ENCODE peak calls at places on chromosomes 16 and 17, in four cellular contexts. I is IMR-90, H is left lung, G is A549. Y is an unnamed sample.

GRCh38 chr16:81885976-81886586 is 107.0 kb downstream of the PLCG2 start:
- DNase-seq in I (peak; percentile 16), H (no peak), G (peak; percentile 47), Y (no peak)

GRCh38 chr16:79838860-79839259 is 238.3 kb upstream of the MAF start:
- DNase-seq in I (no peak), H (no peak), G (no peak), Y (no peak)

GRCh38 chr16:81632392-81633146 is 146.5 kb upstream of the PLCG2 start:
- DNase-seq in I (peak; percentile 94), H (peak; percentile 75), G (peak; percentile 80), Y (peak; percentile 78)

GRCh38 chr17:4539576-4540223 is 15.5 kb downstream of the MYBBP1A start:
- DNase-seq in I (no peak), H (no peak), G (no peak), Y (no peak)

GRCh38 chr16:17469011-17469741 is 1.6 kb downstream of the XYLT1 start:
- DNase-seq in I (peak; percentile 80), H (no peak), G (no peak), Y (no peak)

GRCh38 chr17:78357687-78358537 is 2.0 kb downstream of the SOCS3 start:
- DNase-seq in I (no peak), H (no peak), G (peak; percentile 37), Y (no peak)

GRCh38 chr16:81797443-81797842 is 18.4 kb downstream of the PLCG2 start:
- DNase-seq in I (no peak), H (peak; percentile 49), G (no peak), Y (no peak)

GRCh38 chr16:89114159-89114981 is 20.7 kb downstream of the ACSF3 start:
- DNase-seq in I (no peak), H (peak; percentile 34), G (no peak), Y (peak; percentile 67)

GRCh38 chr16:68091604-68092261 is 6.6 kb downstream of the NFATC3 start:
- DNase-seq in I (peak; percentile 72), H (no peak), G (peak; percentile 49), Y (no peak)

GRCh38 chr16:82366462-82366861 is 196.4 kb upstream of the MPHOSPH6 start:
- DNase-seq in I (no peak), H (no peak), G (no peak), Y (no peak)

GRCh38 chr16:11218324-11218962 is 37.6 kb downstream of the SOCS1 start:
- DNase-seq in I (peak; percentile 25), H (no peak), G (peak; percentile 38), Y (no peak)

GRCh38 chr17:73643012-73643845 is 1.0 kb downstream of the SDK2 start:
- DNase-seq in I (no peak), H (no peak), G (peak; percentile 64), Y (peak; percentile 29)

GRCh38 chr16:17590711-17591654 is 120.2 kb upstream of the XYLT1 start:
- DNase-seq in I (no peak), H (no peak), G (no peak), Y (no peak)

GRCh38 chr17:74417178-74418045 is 14.5 kb upstream of the GPRC5C start:
- DNase-seq in I (no peak), H (no peak), G (peak; percentile 90), Y (no peak)

GRCh38 chr17:82367724-82368524 is 3.6 kb upstream of the UTS2R start:
- DNase-seq in I (peak; percentile 11), H (no peak), G (peak; percentile 81), Y (no peak)
- H3K4me3 ChIP-seq in I (no peak overlapping the region), H (no peak overlapping the region), G (no peak overlapping the region), Y (no peak overlapping the region)

GRCh38 chr17:869067-869466 is 86.9 kb downstream of the MRM3 start:
- DNase-seq in I (peak; percentile 68), H (no peak), G (no peak), Y (no peak)

GRCh38 chr17:864315-864714 is 82.2 kb downstream of the MRM3 start:
- DNase-seq in I (no peak), H (no peak), G (no peak), Y (no peak)

GRCh38 chr17:863880-864279 is 81.7 kb downstream of the MRM3 start:
- DNase-seq in I (no peak), H (no peak), G (no peak), Y (no peak)

GRCh38 chr17:867896-868489 is 85.8 kb downstream of the MRM3 start:
- DNase-seq in I (peak; percentile 22), H (no peak), G (peak; percentile 27), Y (no peak)

DNA sequence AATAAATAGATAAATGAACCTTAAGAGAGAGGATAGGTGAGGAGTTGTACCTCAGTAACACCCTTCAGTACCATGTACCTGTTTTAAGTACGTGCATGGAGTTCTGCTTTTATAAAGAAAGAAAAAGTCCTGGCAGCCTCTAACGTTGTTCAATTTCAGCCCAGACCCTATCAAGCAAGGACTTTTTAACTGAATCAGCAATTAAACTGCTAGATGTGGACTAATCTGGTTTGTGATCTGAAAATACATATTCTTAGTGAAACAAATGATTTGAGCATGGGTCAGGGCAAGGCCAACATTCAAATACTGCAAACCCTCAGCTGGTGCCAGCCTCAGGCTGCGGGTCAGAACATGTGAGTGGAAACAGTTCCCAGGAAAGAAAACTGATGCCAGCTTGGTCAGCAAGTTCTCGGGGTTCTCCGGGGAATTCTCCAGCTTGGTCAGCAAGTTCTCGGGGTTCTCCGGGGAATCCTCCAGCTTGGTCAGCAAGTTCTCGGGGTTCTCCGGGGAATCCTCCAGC is 84.5 kb downstream of the MRM3 start:
- DNase-seq in I (no peak), H (no peak), G (no peak), Y (no peak)
- H3K4me1 ChIP-seq in I (peaks cover 18% of the 10 kb centered on the region), H (no peaks in the 10 kb centered on the region), G (peaks cover 11% of the 10 kb centered on the region), Y (no peaks in the 10 kb centered on the region)

DNA sequence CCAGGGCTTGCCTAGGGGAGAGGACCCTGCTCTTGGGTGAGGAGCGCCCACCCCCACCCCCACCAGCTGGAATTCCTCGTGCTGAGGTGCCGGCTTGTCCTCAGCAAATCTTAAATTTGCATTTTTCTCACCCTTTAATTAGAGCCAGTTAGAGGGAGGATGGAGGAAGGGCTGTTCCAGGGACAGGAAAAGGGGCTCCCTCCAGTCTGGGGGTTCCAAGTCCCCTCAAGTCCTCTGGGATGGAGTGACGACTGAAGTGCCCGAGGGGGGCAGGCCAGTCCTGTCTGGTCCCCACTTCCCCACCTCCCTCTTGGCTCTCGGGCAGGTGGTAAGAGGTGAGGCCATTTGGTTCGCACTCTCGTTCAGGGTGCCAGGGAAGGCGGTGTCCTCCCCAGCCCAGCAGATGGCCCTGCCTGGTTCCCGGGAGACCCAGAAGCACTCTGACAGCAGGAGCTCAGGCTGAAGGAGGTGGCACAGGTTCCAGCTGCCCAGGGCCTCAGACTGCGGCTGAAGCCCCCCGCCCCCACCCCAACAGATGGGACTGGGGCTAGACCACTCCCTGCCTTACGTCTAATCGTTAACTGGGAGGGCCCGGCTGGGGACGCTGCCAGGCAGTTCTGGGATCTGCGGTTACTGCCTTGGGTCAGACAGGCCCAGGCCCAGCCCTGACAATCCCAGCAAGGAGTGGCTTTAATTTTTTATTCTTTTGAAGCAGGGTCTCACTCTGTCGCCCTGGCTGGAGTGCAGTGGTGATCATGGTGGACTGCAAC is 2.2 kb downstream of the RAB26 start:
- DNase-seq in I (peak; percentile 28), H (no peak), G (peak; percentile 73), Y (no peak)
- TF ChIP-seq CTCF in I (no peak), H (no peak), G (no peak), Y (no peak)

DNA sequence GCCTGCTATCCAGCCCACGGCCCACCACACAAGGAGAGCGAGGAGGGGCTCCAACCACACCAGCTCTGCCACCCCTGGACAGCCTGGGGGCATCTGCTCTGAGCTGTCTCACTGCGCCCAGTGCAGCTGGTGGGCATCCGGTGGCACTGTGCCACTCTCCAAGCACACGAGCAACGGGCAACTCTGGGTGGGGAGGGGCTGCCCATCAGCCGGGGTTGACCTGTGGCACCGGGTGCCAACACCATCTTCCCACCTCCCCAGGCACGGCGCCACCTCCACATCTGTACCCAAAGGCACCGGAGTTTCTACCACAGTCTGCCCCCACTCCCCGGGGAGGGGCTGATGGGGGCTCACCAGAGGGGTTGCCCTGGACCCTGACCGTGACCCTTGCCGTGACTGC is 241.8 kb downstream of the RBFOX3 start:
- DNase-seq in I (no peak), H (no peak), G (no peak), Y (no peak)
- H3K4me3 ChIP-seq in I (no peak overlapping the region), H (no peak overlapping the region), G (no peak overlapping the region), Y (no peak overlapping the region)

GRCh38 chr16:66705790-66706505 is 9.4 kb upstream of the CMTM4 start:
- DNase-seq in I (peak; percentile 44), H (peak; percentile 81), G (no peak), Y (no peak)
- H3K4me1 ChIP-seq in I (peaks cover 4% of the 10 kb centered on the region), H (peaks cover 38% of the 10 kb centered on the region), G (no peaks in the 10 kb centered on the region), Y (no peaks in the 10 kb centered on the region)

DNA sequence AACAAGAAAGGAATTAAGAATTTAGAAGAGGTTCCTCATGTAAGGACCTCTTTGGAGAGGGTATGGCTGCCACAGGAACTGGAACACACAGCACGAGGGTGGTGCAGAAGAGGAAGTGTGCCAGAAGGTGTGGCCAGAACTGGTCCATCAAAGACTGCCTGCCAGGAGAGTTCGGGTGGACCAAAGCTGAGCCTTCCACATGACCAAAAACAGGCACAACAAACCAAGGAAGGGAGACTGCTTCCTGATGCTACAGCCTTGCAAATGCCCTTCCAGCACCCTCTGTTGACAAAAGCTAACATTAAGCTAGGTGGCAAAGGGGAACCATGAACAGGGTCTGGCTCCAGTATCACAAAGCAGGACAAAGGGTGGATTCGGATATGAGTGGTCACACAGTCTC is 125.8 kb upstream of the TMEM97 start:
- DNase-seq in I (no peak), H (peak; percentile 75), G (no peak), Y (no peak)
- TF ChIP-seq CTCF in I (no peak), H (no peak), G (no peak), Y (no peak)

DNA sequence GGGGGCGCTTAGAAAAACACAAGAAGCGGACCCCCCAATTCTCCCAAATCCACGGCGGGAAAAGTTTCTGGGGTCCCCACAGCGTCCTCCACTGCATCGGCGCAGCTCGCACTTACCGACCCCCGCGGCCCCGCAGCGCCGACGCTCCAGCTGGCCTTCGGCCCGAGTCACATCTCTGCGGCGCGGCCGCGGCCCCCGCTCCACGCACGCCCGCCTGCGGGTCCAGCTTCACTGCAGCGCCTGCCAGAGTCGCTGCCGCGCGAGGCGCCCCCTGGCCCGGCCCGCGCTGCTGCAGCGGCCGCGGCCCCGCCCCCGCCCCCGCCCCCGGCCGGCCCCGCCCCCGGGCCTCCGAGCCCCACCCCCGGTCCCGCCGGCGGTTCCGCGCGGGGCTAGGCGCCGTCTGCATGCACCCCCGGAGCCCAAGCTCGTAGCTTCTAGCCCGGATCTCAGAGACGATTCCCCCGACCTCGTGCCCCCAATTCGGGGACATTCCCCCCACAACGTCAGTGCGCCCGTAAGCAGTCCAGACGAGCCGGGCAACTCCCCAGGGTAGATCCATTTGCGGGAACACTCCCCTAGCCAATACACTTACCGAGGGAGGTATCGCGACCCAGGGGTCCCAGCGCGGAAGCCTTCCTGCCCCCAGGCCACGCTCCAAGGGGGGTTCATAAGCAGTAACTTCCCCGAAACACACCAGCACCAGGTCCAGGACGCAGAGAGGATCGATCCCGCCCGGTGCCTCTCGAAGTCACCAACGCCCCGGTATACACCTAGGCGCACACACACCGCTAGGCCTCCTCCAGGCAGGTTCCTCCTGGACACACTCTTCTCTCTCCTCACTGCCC is at the start of gene GPRC5B:
- DNase-seq in I (peak; percentile 25), H (no peak), G (peak; percentile 46), Y (peak; percentile 29)
- H3K4me3 ChIP-seq in I (peak within 1 kb of the TSS; percentile 85), H (peak within 1 kb of the TSS; percentile 48), G (peak within 1 kb of the TSS; percentile 73), Y (peak within 1 kb of the TSS; percentile 72)